ENCODE peak calls at places on chromosomes 5 and 9, in four cellular contexts. J, X, C and K are unnamed samples.

GRCh38 chr9:120567874-120568273 is 12.1 kb downstream of the CDK5RAP2 start:
- DNase-seq in J (no peak), X (no peak), C (no peak), K (no peak)

GRCh38 chr5:147925020-147925419 is 18.7 kb upstream of the C5orf46 start:
- DNase-seq in J (no peak), X (no peak), C (no peak), K (peak; percentile 49)

GRCh38 chr5:142939884-142940283 is 169.7 kb downstream of the ARHGAP26 start:
- DNase-seq in J (no peak), X (no peak), C (no peak), K (no peak)

GRCh38 chr5:176620333-176620981 is 9.9 kb downstream of the SNCB start:
- DNase-seq in J (no peak), X (no peak), C (peak; percentile 28), K (peak; percentile 75)

GRCh38 chr5:32223972-32224608 is 50.0 kb upstream of the GOLPH3 start:
- DNase-seq in J (peak; percentile 24), X (no peak), C (peak; percentile 69), K (peak; percentile 79)

GRCh38 chr9:91421987-91422765 is 1.5 kb downstream of the NFIL3 start:
- DNase-seq in J (peak; percentile 36), X (no peak), C (peak; percentile 46), K (no peak)

GRCh38 chr5:133589286-133589685 is 23.1 kb downstream of the FSTL4 start:
- DNase-seq in J (no peak), X (no peak), C (no peak), K (peak; percentile 31)

GRCh38 chr9:36969216-36969771 is 64.8 kb downstream of the PAX5 start:
- DNase-seq in J (no peak), X (no peak), C (no peak), K (peak; percentile 68)

GRCh38 chr5:168227001-168227400 is 64.4 kb upstream of the WWC1 start:
- DNase-seq in J (peak; percentile 2), X (peak; percentile 27), C (no peak), K (no peak)

GRCh38 chr5:75668348-75668895 is 48.8 kb downstream of the POC5 start:
- DNase-seq in J (no peak), X (no peak), C (no peak), K (no peak)

GRCh38 chr5:156920042-156920860 is 42.8 kb downstream of the TIMD4 start:
- DNase-seq in J (no peak), X (peak; percentile 28), C (peak; percentile 59), K (no peak)

GRCh38 chr9:132504452-132504851 is 78.0 kb upstream of the BARHL1 start:
- DNase-seq in J (no peak), X (no peak), C (no peak), K (no peak)

GRCh38 chr5:123035320-123035949 is 1.1 kb downstream of the PPIC start:
- DNase-seq in J (peak; percentile 25), X (no peak), C (peak; percentile 74), K (peak; percentile 84)

GRCh38 chr9:120856700-120857099 is 14.0 kb upstream of the PSMD5 start:
- DNase-seq in J (no peak), X (no peak), C (no peak), K (no peak)

GRCh38 chr5:144313147-144313726 is 142.6 kb downstream of the KCTD16 start:
- DNase-seq in J (no peak), X (no peak), C (no peak), K (no peak)

GRCh38 chr5:53350408-53350807 is 130.0 kb upstream of the FST start:
- DNase-seq in J (no peak), X (no peak), C (no peak), K (no peak)

GRCh38 chr9:137011130-137011529 is 14.8 kb upstream of the CLIC3 start:
- DNase-seq in J (no peak), X (no peak), C (no peak), K (no peak)

GRCh38 chr5:160221082-160221481 is 8.2 kb upstream of the FABP6 start:
- DNase-seq in J (no peak), X (no peak), C (no peak), K (no peak)

GRCh38 chr5:54820346-54820745 is 165.0 kb downstream of the ESM1 start:
- DNase-seq in J (no peak), X (no peak), C (no peak), K (no peak)

GRCh38 chr5:65707663-65708062 is 14.2 kb downstream of the SGTB start:
- DNase-seq in J (no peak), X (no peak), C (no peak), K (no peak)

GRCh38 chr9:121692606-121693505 is 41.4 kb downstream of the DAB2IP start:
- DNase-seq in J (peak; percentile 21), X (no peak), C (peak; percentile 52), K (peak; percentile 56)

GRCh38 chr5:101306391-101307137 is 403.5 kb upstream of the ST8SIA4 start:
- DNase-seq in J (no peak), X (no peak), C (peak; percentile 2), K (no peak)

GRCh38 chr9:129712595-129713524 is 40.0 kb downstream of the PTGES start:
- DNase-seq in J (peak; percentile 64), X (no peak), C (no peak), K (no peak)